ENCODE peak calls at places on chromosomes 13 and 19, in five cellular contexts. M is ELR, F is NCI-H1105 treated with DMSO at 0.1 percent for 48 hours, C is posterior cingulate gyrus, E is GM23338. Q is an unnamed sample.

GRCh38 chr13:61253105-61253877 is 162.4 kb downstream of the PCDH20 start:
- DNase-seq in C (no peak), E (no peak), M (no peak), F (no peak), Q (no peak)

GRCh38 chr13:111338841-111339240 is 18.4 kb downstream of the TEX29 start:
- DNase-seq in E (no peak), F (no peak), M (no peak), C (no peak), Q (no peak)

GRCh38 chr19:6062961-6063575 is 47.2 kb downstream of the RFX2 start:
- DNase-seq in E (no peak), F (no peak), C (no peak), M (no peak), Q (no peak)

GRCh38 chr13:47025791-47026419 is 129.1 kb upstream of the HTR2A start:
- DNase-seq in C (no peak), E (no peak), M (no peak), F (no peak), Q (no peak)

GRCh38 chr13:99955747-99956472 is 15.7 kb downstream of the ZIC5 start:
- DNase-seq in E (peak), F (no peak), M (no peak), C (no peak), Q (no peak)

GRCh38 chr13:73141292-73141771 is 82.5 kb downstream of the KLF5 start:
- DNase-seq in M (no peak), E (no peak), C (no peak), F (no peak), Q (no peak)

GRCh38 chr13:51797664-51798488 is 6.1 kb downstream of the DHRS12 start:
- DNase-seq in F (peak), E (peak), C (no peak), M (peak), Q (peak)

GRCh38 chr13:98103942-98104880 is 38.7 kb upstream of the FARP1 start:
- DNase-seq in E (peak), F (no peak), C (no peak), M (peak), Q (no peak)

GRCh38 chr13:41315466-41316047 is 4.5 kb downstream of the NAA16 start:
- DNase-seq in M (peak), F (no peak), C (no peak), E (no peak), Q (no peak)

GRCh38 chr19:51203941-51204720 is 20.7 kb upstream of the CD33 start:
- DNase-seq in C (no peak), E (no peak), F (no peak), M (no peak), Q (no peak)

GRCh38 chr13:75217949-75218348 is 264.0 kb downstream of the TBC1D4 start:
- DNase-seq in E (no peak), M (peak), C (no peak), F (peak), Q (peak)

GRCh38 chr13:77574076-77574475 is 38.6 kb downstream of the SCEL start:
- DNase-seq in E (no peak), F (peak), M (no peak), C (no peak), Q (no peak)

GRCh38 chr13:36555151-36555986 is 118.5 kb upstream of the SERTM1 start:
- DNase-seq in M (no peak), C (no peak), E (no peak), F (no peak), Q (no peak)

GRCh38 chr13:94351292-94352000 is 128.0 kb downstream of the DCT start:
- DNase-seq in F (no peak), M (peak), C (no peak), E (no peak), Q (no peak)

GRCh38 chr13:26011996-26012688 is 39.7 kb downstream of the SHISA2 start:
- DNase-seq in M (no peak), E (peak), F (no peak), C (peak), Q (no peak)

GRCh38 chr19:12937243-12938053 is 961 bp upstream of the CALR start:
- DNase-seq in M (peak), E (peak), F (peak), C (no peak), Q (peak)

GRCh38 chr13:89150362-89150761 is 1479.2 kb downstream of the SLITRK5 start:
- DNase-seq in E (no peak), C (no peak), F (no peak), M (no peak), Q (no peak)

GRCh38 chr19:41426952-41427646 is at the start of gene B3GNT8:
- DNase-seq in F (peak), C (no peak), M (peak), E (peak), Q (no peak)

GRCh38 chr19:10762656-10763055 is 44.8 kb downstream of the DNM2 start:
- DNase-seq in M (no peak), F (no peak), E (peak), C (no peak), Q (no peak)

GRCh38 chr19:10226376-10227214 is 4.5 kb downstream of the S1PR2 start:
- DNase-seq in F (no peak), E (no peak), C (peak), M (peak), Q (no peak)

GRCh38 chr13:71087432-71087831 is 779.6 kb downstream of the DACH1 start:
- DNase-seq in M (no peak), C (no peak), E (no peak), F (no peak), Q (no peak)

GRCh38 chr19:49592486-49593232 is 1.7 kb downstream of the PRR12 start:
- DNase-seq in C (no peak), E (peak), F (peak), M (peak), Q (no peak)

GRCh38 chr19:30710721-30711120 is 338.5 kb downstream of the ZNF536 start:
- DNase-seq in M (no peak), F (peak), C (no peak), E (no peak), Q (no peak)

GRCh38 chr19:14809272-14810057 is 25.5 kb downstream of the OR7A5 start:
- DNase-seq in E (no peak), C (no peak), M (no peak), F (no peak), Q (no peak)

GRCh38 chr19:41327499-41328156 is 17.7 kb downstream of the CCDC97 start:
- DNase-seq in F (peak), C (no peak), M (peak), E (peak), Q (peak)

GRCh38 chr19:56301886-56302620 is 12.6 kb downstream of the ZSCAN5A start:
- DNase-seq in C (no peak), F (no peak), M (no peak), E (no peak), Q (no peak)

GRCh38 chr13:28313579-28313978 is 175.2 kb downstream of the PAN3 start:
- DNase-seq in C (no peak), E (peak), F (no peak), M (peak), Q (no peak)

GRCh38 chr13:33183431-33184130 is 102.0 kb downstream of the STARD13 start:
- DNase-seq in F (no peak), E (no peak), M (peak), C (no peak), Q (no peak)

GRCh38 chr13:28434934-28435333 is 60.0 kb downstream of the FLT1 start:
- DNase-seq in M (no peak), F (no peak), E (no peak), C (no peak), Q (no peak)

GRCh38 chr13:40440990-40441820 is 225.2 kb downstream of the FOXO1 start:
- DNase-seq in M (no peak), F (no peak), E (no peak), C (peak), Q (no peak)

GRCh38 chr13:94707400-94708021 is 4.8 kb downstream of the SOX21 start:
- DNase-seq in E (peak), C (no peak), F (peak), M (no peak), Q (no peak)

GRCh38 chr19:1272423-1273262 is 2.7 kb upstream of the FAM174C start:
- DNase-seq in C (no peak), F (no peak), E (no peak), M (no peak), Q (no peak)

GRCh38 chr19:10295305-10295846 is 5.6 kb downstream of the ICAM5 start:
- DNase-seq in C (no peak), F (peak), E (peak), M (peak), Q (peak)

GRCh38 chr13:109144693-109145437 is 515.5 kb downstream of the MYO16 start:
- DNase-seq in M (peak), E (no peak), C (no peak), F (no peak), Q (no peak)

GRCh38 chr13:108363651-108364050 is 94.1 kb downstream of the TNFSF13B start:
- DNase-seq in F (no peak), E (no peak), M (no peak), C (no peak), Q (no peak)

GRCh38 chr19:19860756-19861390 is 4.8 kb upstream of the ZNF253 start:
- DNase-seq in E (peak), M (no peak), C (no peak), F (no peak), Q (peak)

GRCh38 chr19:45391346-45391745 is 13.5 kb downstream of the PPP1R13L start:
- DNase-seq in F (no peak), M (peak), E (peak), C (no peak), Q (no peak)

GRCh38 chr13:29550589-29550988 is 44.9 kb downstream of the SLC7A1 start:
- DNase-seq in C (no peak), M (no peak), E (no peak), F (no peak), Q (no peak)

Q was measured in MM.1S.